ENCODE peak calls at places on chromosomes 16 and 17, in four cellular contexts. J is IMR-90, X is aorta, A is HepG2. C is an unnamed sample.

GRCh38 chr17:61426482-61427304 is 25.5 kb upstream of the TBX4 start:
- DNase-seq in J (peak; percentile 79), X (no peak), A (peak; percentile 98), C (peak; percentile 26)

GRCh38 chr17:37671028-37671812 is 28.0 kb upstream of the DDX52 start:
- DNase-seq in J (no peak), X (no peak), A (no peak), C (no peak)

GRCh38 chr16:52408197-52408845 is 138.6 kb downstream of the TOX3 start:
- DNase-seq in J (no peak), X (no peak), A (peak; percentile 91), C (no peak)

GRCh38 chr17:28949185-28950016 is 1.9 kb downstream of the PHF12 start:
- DNase-seq in J (no peak), X (peak; percentile 76), A (no peak), C (peak; percentile 62)

GRCh38 chr16:4850211-4850610 is 2.9 kb downstream of the UBN1 start:
- DNase-seq in J (peak; percentile 6), X (no peak), A (no peak), C (no peak)

GRCh38 chr17:31724026-31724425 is 135.0 kb downstream of the COPRS start:
- DNase-seq in J (peak; percentile 75), X (no peak), A (no peak), C (peak; percentile 43)

GRCh38 chr17:13919818-13920217 is 149.5 kb upstream of the COX10 start:
- DNase-seq in J (no peak), X (no peak), A (no peak), C (no peak)

GRCh38 chr16:46748775-46749705 is 896 bp upstream of the MYLK3 start:
- DNase-seq in J (no peak), X (no peak), A (no peak), C (no peak)

GRCh38 chr16:55056585-55057520 is 126.2 kb downstream of the IRX5 start:
- DNase-seq in J (no peak), X (no peak), A (no peak), C (peak; percentile 36)

GRCh38 chr17:42928714-42929496 is 28.3 kb downstream of the G6PC1 start:
- DNase-seq in J (peak; percentile 85), X (peak; percentile 59), A (peak; percentile 92), C (peak; percentile 72)

GRCh38 chr17:9677411-9677810 is 32.1 kb downstream of the USP43 start:
- DNase-seq in J (no peak), X (no peak), A (no peak), C (peak; percentile 39)

GRCh38 chr17:9677932-9678331 is 32.6 kb downstream of the USP43 start:
- DNase-seq in J (no peak), X (no peak), A (no peak), C (no peak)

GRCh38 chr17:9672691-9673090 is 27.4 kb downstream of the USP43 start:
- DNase-seq in J (no peak), X (no peak), A (no peak), C (no peak)

GRCh38 chr17:9676084-9676483 is 30.8 kb downstream of the USP43 start:
- DNase-seq in J (no peak), X (no peak), A (peak; percentile 8), C (no peak)

GRCh38 chr17:9676742-9677387 is 31.5 kb downstream of the USP43 start:
- DNase-seq in J (peak; percentile 12), X (no peak), A (peak; percentile 32), C (peak; percentile 66)
- H3K4me3 ChIP-seq in J (no peak overlapping the region), X (no peak overlapping the region), A (no peak overlapping the region), C (no peak overlapping the region)

GRCh38 chr16:68306633-68307032 is 4.1 kb downstream of the SLC7A6OS start:
- DNase-seq in J (no peak), X (no peak), A (no peak), C (no peak)
- H3K36me3 ChIP-seq in J (peaks cover 28% of the 10 kb centered on the region), X (peaks cover 5% of the 10 kb centered on the region), A (peaks cover 20% of the 10 kb centered on the region), C (peaks cover 31% of the 10 kb centered on the region)

GRCh38 chr17:34456121-34456520 is 93.1 kb upstream of the CCL1 start:
- DNase-seq in J (no peak), X (no peak), A (no peak), C (no peak)

GRCh38 chr17:34452769-34453168 is 89.7 kb upstream of the CCL1 start:
- DNase-seq in J (no peak), X (no peak), A (no peak), C (no peak)

GRCh38 chr17:34458266-34458665 is 95.2 kb upstream of the CCL1 start:
- DNase-seq in J (no peak), X (no peak), A (no peak), C (no peak)
- H3K27me3 ChIP-seq in J (peaks cover 3% of the 10 kb centered on the region), X (peaks cover 2% of the 10 kb centered on the region), A (no peaks in the 10 kb centered on the region), C (no peaks in the 10 kb centered on the region)

DNA sequence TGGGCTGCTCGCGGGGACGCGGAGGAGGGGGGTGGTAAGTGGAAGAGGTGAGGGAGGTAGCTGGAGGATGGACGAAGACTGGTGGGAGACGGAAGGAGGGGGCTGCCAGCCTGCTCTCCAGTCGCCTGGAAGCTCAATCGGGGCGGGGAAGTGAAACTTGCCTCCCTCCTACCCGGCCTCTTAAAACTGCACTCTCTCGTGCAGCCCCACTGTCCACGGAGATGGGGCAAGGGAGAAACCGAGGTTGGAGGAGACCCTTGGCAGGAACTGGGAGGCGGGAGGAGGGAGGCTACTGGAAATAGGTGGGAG is 1.1 kb downstream of the SOX9 start:
- DNase-seq in J (peak; percentile 58), X (no peak), A (no peak), C (peak; percentile 30)
- H3K4me3 ChIP-seq in J (peak overlapping the region; percentile 95), X (no peak overlapping the region), A (peak overlapping the region; percentile 86), C (peak overlapping the region; percentile 69)

DNA sequence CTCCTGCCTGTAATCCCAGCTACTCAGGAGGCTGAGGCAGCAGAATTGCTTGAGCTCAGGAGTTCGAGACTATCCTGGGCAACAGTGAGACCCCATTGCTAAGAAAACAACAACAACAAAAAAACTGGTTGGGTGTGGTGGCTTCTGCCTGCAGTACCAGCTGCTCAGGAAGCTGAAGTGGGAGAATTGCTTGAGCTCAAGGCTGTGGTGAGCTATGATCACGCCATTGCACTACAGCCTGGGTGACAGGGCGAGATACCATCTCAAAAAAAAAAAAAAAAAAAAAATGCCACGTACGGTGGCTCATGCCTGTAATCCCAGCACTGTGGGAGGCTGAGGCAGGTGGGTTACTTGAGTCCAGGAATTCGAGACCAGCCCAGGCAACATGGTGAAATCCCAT is 34.1 kb downstream of the NME2 start:
- DNase-seq in J (no peak), X (no peak), A (no peak), C (no peak)
- H3K36me3 ChIP-seq in J (peaks cover 35% of the 10 kb centered on the region), X (no peaks in the 10 kb centered on the region), A (peaks cover 26% of the 10 kb centered on the region), C (peaks cover 71% of the 10 kb centered on the region)

DNA sequence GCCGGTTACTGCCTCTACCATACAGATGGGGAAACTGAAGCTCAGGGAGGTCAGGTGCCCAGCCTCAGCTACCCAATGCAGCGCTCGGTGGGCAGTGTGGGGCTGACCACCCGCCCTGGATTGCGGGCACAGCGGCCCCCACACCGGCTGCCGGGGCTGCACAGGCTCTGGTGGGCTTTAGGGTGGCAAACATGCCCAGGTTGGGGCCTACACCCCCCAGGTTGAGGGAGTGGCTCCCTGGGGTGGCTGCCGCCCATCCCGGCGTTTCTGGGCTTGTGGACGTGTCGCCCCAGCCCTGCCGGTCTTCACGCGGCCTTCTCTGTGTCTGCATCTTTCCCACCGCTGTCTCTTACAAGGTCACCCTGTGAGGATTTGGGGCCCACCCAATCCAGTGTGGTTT is 40.9 kb upstream of the SSTR5 start:
- DNase-seq in J (no peak), X (no peak), A (no peak), C (no peak)
- H3K27me3 ChIP-seq in J (peaks cover 27% of the 10 kb centered on the region), X (no peaks in the 10 kb centered on the region), A (peaks cover 62% of the 10 kb centered on the region), C (peaks cover 32% of the 10 kb centered on the region)

GRCh38 chr16:57478396-57479024 is 7.8 kb downstream of the DOK4 start:
- DNase-seq in J (no peak), X (no peak), A (no peak), C (no peak)
- H3K4me3 ChIP-seq in J (peak overlapping the region; percentile 42), X (no peak overlapping the region), A (no peak overlapping the region), C (no peak overlapping the region)

GRCh38 chr16:75229172-75230031 is 10.6 kb downstream of the CTRB1 start:
- DNase-seq in J (no peak), X (no peak), A (no peak), C (no peak)

GRCh38 chr16:75231570-75231969 is 12.8 kb downstream of the CTRB1 start:
- DNase-seq in J (no peak), X (no peak), A (no peak), C (no peak)

GRCh38 chr16:75233611-75233938 is 14.8 kb downstream of the CTRB1 start:
- DNase-seq in J (no peak), X (no peak), A (no peak), C (no peak)

GRCh38 chr16:75228143-75228976 is 9.6 kb downstream of the CTRB1 start:
- DNase-seq in J (no peak), X (no peak), A (no peak), C (no peak)

GRCh38 chr16:75230471-75231110 is 11.8 kb downstream of the CTRB1 start:
- DNase-seq in J (peak; percentile 54), X (no peak), A (no peak), C (no peak)
- H3K36me3 ChIP-seq in J (peaks cover 63% of the 10 kb centered on the region), X (no peaks in the 10 kb centered on the region), A (peaks cover 33% of the 10 kb centered on the region), C (peaks cover 27% of the 10 kb centered on the region)

GRCh38 chr17:76154935-76155845 is 14.1 kb upstream of the FOXJ1 start:
- DNase-seq in J (no peak), X (no peak), A (no peak), C (no peak)
- H3K27me3 ChIP-seq in J (peaks cover 9% of the 10 kb centered on the region), X (no peaks in the 10 kb centered on the region), A (peaks cover 20% of the 10 kb centered on the region), C (no peaks in the 10 kb centered on the region)

GRCh38 chr16:675884-676564 is 553 bp downstream of the RHBDL1 start:
- DNase-seq in J (no peak), X (no peak), A (no peak), C (no peak)
- H3K4me3 ChIP-seq in J (peak overlapping the region; percentile 50), X (peak overlapping the region; percentile 29), A (peak overlapping the region; percentile 42), C (no peak overlapping the region)